ENCODE peak calls at places on chromosomes 11 and 22, in five cellular contexts. D is cardiac fibroblast; A is amniotic stem cell; R is activated naive CD4-positive, alpha-beta T cell; I is activated CD4-positive, alpha-beta T cell treated with anti-CD3 and anti-CD28 coated beads, Interleukin-2, amount 50 U/mL, for 4 hours. W is an unnamed sample.

GRCh38 chr22:22784249-22785039 is 103.2 kb upstream of the IGLL5 start:
- DNase-seq in I (no peak), A (no peak), R (no peak), D (no peak), W (no peak)

GRCh38 chr11:27934830-27935145 is 173.2 kb downstream of the KIF18A start:
- DNase-seq in I (no peak), R (no peak), D (peak), A (peak), W (no peak)

GRCh38 chr11:20964985-20965384 is 295.6 kb downstream of the NELL1 start:
- DNase-seq in I (no peak), A (no peak), R (no peak), D (no peak), W (no peak)

GRCh38 chr11:33895752-33896137 is 3.9 kb upstream of the LMO2 start:
- DNase-seq in D (no peak), R (no peak), A (no peak), I (no peak), W (no peak)

GRCh38 chr11:86374121-86374520 is 566 bp upstream of the CCDC81 start:
- DNase-seq in I (no peak), A (no peak), D (no peak), R (no peak), W (no peak)

GRCh38 chr11:134233729-134234179 is 9.3 kb downstream of the VPS26B start:
- DNase-seq in D (no peak), I (no peak), A (no peak), R (no peak), W (no peak)

GRCh38 chr11:2741377-2742131 is 41.8 kb upstream of the KCNQ1OT1 start:
- DNase-seq in R (no peak), I (no peak), A (peak), D (peak), W (no peak)

GRCh38 chr11:13337986-13338436 is 60.4 kb downstream of the BMAL1 start:
- DNase-seq in I (no peak), D (peak), A (peak), R (no peak), W (no peak)

GRCh38 chr22:30681840-30682239 is 12.8 kb upstream of the OSBP2 start:
- DNase-seq in A (no peak), D (no peak), R (no peak), I (no peak), W (no peak)

GRCh38 chr11:77249427-77249826 is 52.1 kb downstream of the GDPD4 start:
- DNase-seq in R (no peak), D (peak), A (no peak), I (no peak), W (no peak)

GRCh38 chr11:67276821-67277230 is 10.6 kb downstream of the GRK2 start:
- DNase-seq in R (no peak), A (no peak), D (peak), I (no peak), W (peak)

GRCh38 chr22:21952586-21953571 is at the start of gene PPM1F:
- DNase-seq in A (peak), I (peak), D (peak), R (peak), W (peak)

GRCh38 chr11:132790466-132790865 is 741.8 kb downstream of the OPCML start:
- DNase-seq in D (no peak), A (no peak), I (no peak), R (no peak), W (no peak)

GRCh38 chr22:48673806-48674500 is 1153.7 kb downstream of the BRD1 start:
- DNase-seq in D (no peak), A (no peak), I (no peak), R (no peak), W (no peak)

GRCh38 chr22:20530368-20531153 is 23.2 kb downstream of the MED15 start:
- DNase-seq in D (peak), I (no peak), R (no peak), A (peak), W (no peak)

GRCh38 chr11:93236741-93237675 is 39.2 kb upstream of the SLC36A4 start:
- DNase-seq in I (no peak), A (no peak), D (peak), R (no peak), W (no peak)

GRCh38 chr11:99739464-99740089 is 718.8 kb downstream of the CNTN5 start:
- DNase-seq in I (no peak), D (peak), A (no peak), R (no peak), W (no peak)

GRCh38 chr22:28016781-28017557 is 97.9 kb upstream of the PITPNB start:
- DNase-seq in A (no peak), R (no peak), I (no peak), D (no peak), W (no peak)

GRCh38 chr11:117780456-117780855 is 16.6 kb downstream of the DSCAML1 start:
- DNase-seq in D (no peak), R (no peak), I (no peak), A (no peak), W (no peak)

GRCh38 chr11:66067640-66068039 is 2.4 kb upstream of the PACS1 start:
- DNase-seq in D (no peak), A (no peak), R (no peak), I (no peak), W (no peak)

GRCh38 chr11:84648413-84648812 is 978.7 kb downstream of the DLG2 start:
- DNase-seq in A (no peak), D (no peak), I (no peak), R (no peak), W (no peak)

GRCh38 chr11:109853156-109853776 is 239.9 kb upstream of the ZC3H12C start:
- DNase-seq in A (no peak), R (no peak), I (no peak), D (peak), W (no peak)

GRCh38 chr11:31968774-31969433 is 122.0 kb upstream of the RCN1 start:
- DNase-seq in D (peak), I (no peak), R (no peak), A (no peak), W (no peak)